ENCODE peak calls at places on chromosome X, in five cellular contexts. F is stimulated activated CD4-positive, alpha-beta T cell treated with anti-CD3 and anti-CD28 coated beads, Interleukin-4, amount 100 ng/mL, for 1 hour; K is activated naive CD8-positive, alpha-beta T cell treated with anti-CD3 and anti-CD28 coated beads, Interleukin-2, amount 50 U/mL, for 24 hours; I is progenitor cell of endocrine pancreas; P is activated gamma-delta T cell treated with anti-CD3 and anti-CD28 coated beads, Interleukin-2, amount 50 U/mL, for 16 hours. W is an unnamed sample.

GRCh38 chrX:154334496-154334895 is 38.9 kb downstream of the TKTL1 start:
- DNase-seq in F (no peak), K (peak), I (no peak), P (no peak), W (no peak)

GRCh38 chrX:13112499-13112898 is 68.1 kb upstream of the FAM9C start:
- DNase-seq in F (no peak), K (no peak), I (no peak), P (no peak), W (no peak)

GRCh38 chrX:47836164-47837072 is at the start of gene ZNF81:
- DNase-seq in F (peak), K (peak), I (peak), P (peak), W (peak)

GRCh38 chrX:49175435-49175834 is 3.7 kb downstream of the PLP2 start:
- DNase-seq in F (no peak), K (no peak), I (no peak), P (no peak), W (no peak)

GRCh38 chrX:65596270-65596669 is 61.7 kb upstream of the LAS1L start:
- DNase-seq in F (peak), K (peak), I (no peak), P (peak), W (no peak)

GRCh38 chrX:150933945-150934350 is 35.5 kb upstream of the CD99L2 start:
- DNase-seq in F (no peak), K (no peak), I (no peak), P (no peak), W (no peak)

GRCh38 chrX:30888526-30889146 is 418 bp downstream of the TAB3 start:
- DNase-seq in F (peak), K (peak), I (no peak), P (no peak), W (peak)

GRCh38 chrX:20015945-20016617 is 25.2 kb upstream of the BCLAF3 start:
- DNase-seq in F (no peak), K (no peak), I (no peak), P (no peak), W (no peak)

GRCh38 chrX:109733658-109734022 is 583 bp upstream of the ACSL4 start:
- DNase-seq in F (no peak), K (no peak), I (no peak), P (no peak), W (no peak)

GRCh38 chrX:153456704-153457103 is 10.8 kb upstream of the TREX2 start:
- DNase-seq in F (no peak), K (no peak), I (no peak), P (no peak), W (no peak)